ENCODE peak calls at places on chromosomes 1 and 21, in six cellular contexts. K, V, U, C, J and G are unnamed samples.

GRCh38 chr1:155140630-155140953 is 261 bp upstream of the DPM3 start:
- DNase-seq in K (no peak), V (no peak), U (no peak), C (no peak), J (no peak), G (no peak)

GRCh38 chr21:34126269-34126668 is 52.9 kb downstream of the MRPS6 start:
- DNase-seq in K (peak; percentile 53), V (peak; percentile 68), U (no peak), C (peak; percentile 5), J (no peak), G (no peak)

GRCh38 chr1:109347511-109347910 is 40.7 kb upstream of the MYBPHL start:
- DNase-seq in K (no peak), V (no peak), U (no peak), C (no peak), J (no peak), G (no peak)

GRCh38 chr1:202462342-202463076 is 114.0 kb downstream of the PPP1R12B start:
- DNase-seq in K (no peak), V (no peak), U (no peak), C (no peak), J (no peak), G (no peak)

GRCh38 chr1:6936308-6936675 is 151.0 kb downstream of the CAMTA1 start:
- DNase-seq in K (no peak), V (no peak), U (no peak), C (no peak), J (no peak), G (no peak)

GRCh38 chr21:34737115-34737514 is 68.3 kb downstream of the CLIC6 start:
- DNase-seq in K (no peak), V (no peak), U (peak; percentile 54), C (no peak), J (no peak), G (no peak)

GRCh38 chr1:207817778-207818751 is 66.2 kb downstream of the CD46 start:
- DNase-seq in K (no peak), V (no peak), U (no peak), C (no peak), J (peak; percentile 64), G (no peak)

GRCh38 chr1:64578270-64578973 is 108.5 kb downstream of the CACHD1 start:
- DNase-seq in K (no peak), V (no peak), U (no peak), C (no peak), J (no peak), G (no peak)

GRCh38 chr1:11298390-11299224 is 25.6 kb downstream of the UBIAD1 start:
- DNase-seq in K (no peak), V (no peak), U (no peak), C (no peak), J (no peak), G (no peak)

GRCh38 chr1:212959266-212960220 is 9.2 kb downstream of the VASH2 start:
- DNase-seq in K (no peak), V (no peak), U (no peak), C (no peak), J (no peak), G (no peak)

GRCh38 chr1:19864304-19865160 is 17.7 kb upstream of the OTUD3 start:
- DNase-seq in K (no peak), V (no peak), U (no peak), C (no peak), J (no peak), G (no peak)

GRCh38 chr1:236495359-236496120 is 28.2 kb upstream of the LGALS8 start:
- DNase-seq in K (no peak), V (no peak), U (no peak), C (no peak), J (no peak), G (no peak)

GRCh38 chr21:41523175-41523574 is 15.2 kb upstream of the TMPRSS2 start:
- DNase-seq in K (no peak), V (no peak), U (no peak), C (no peak), J (no peak), G (no peak)

GRCh38 chr1:162335126-162335525 is 41.5 kb downstream of the SPATA46 start:
- DNase-seq in K (no peak), V (no peak), U (no peak), C (no peak), J (peak; percentile 22), G (no peak)

GRCh38 chr1:33302325-33302724 is 18.6 kb downstream of the A3GALT2 start:
- DNase-seq in K (peak; percentile 18), V (no peak), U (no peak), C (no peak), J (no peak), G (no peak)

GRCh38 chr1:181015258-181015630 is 7.4 kb downstream of the STX6 start:
- DNase-seq in K (no peak), V (no peak), U (no peak), C (no peak), J (no peak), G (no peak)

GRCh38 chr1:21131200-21131599 is 45.5 kb downstream of the EIF4G3 start:
- DNase-seq in K (no peak), V (no peak), U (no peak), C (no peak), J (no peak), G (no peak)

GRCh38 chr1:32063261-32063681 is 9.5 kb upstream of the TMEM39B start:
- DNase-seq in K (peak; percentile 25), V (peak; percentile 21), U (peak; percentile 63), C (no peak), J (no peak), G (no peak)

GRCh38 chr1:54836594-54836993 is 35.5 kb upstream of the TTC22 start:
- DNase-seq in K (no peak), V (no peak), U (no peak), C (no peak), J (no peak), G (no peak)

GRCh38 chr1:244165701-244166100 is 114.6 kb downstream of the ZBTB18 start:
- DNase-seq in K (no peak), V (peak; percentile 42), U (no peak), C (no peak), J (no peak), G (no peak)

GRCh38 chr1:109251277-109252166 is 2.2 kb downstream of the CELSR2 start:
- DNase-seq in K (no peak), V (no peak), U (no peak), C (no peak), J (no peak), G (no peak)

GRCh38 chr1:47995306-47996050 is 1.7 kb downstream of the TRABD2B start:
- DNase-seq in K (no peak), V (peak; percentile 74), U (peak; percentile 79), C (no peak), J (no peak), G (peak; percentile 80)

GRCh38 chr1:154972517-154973343 is 1.8 kb upstream of the CKS1B start:
- DNase-seq in K (no peak), V (peak; percentile 97), U (peak; percentile 99), C (no peak), J (peak; percentile 52), G (no peak)

DNA sequence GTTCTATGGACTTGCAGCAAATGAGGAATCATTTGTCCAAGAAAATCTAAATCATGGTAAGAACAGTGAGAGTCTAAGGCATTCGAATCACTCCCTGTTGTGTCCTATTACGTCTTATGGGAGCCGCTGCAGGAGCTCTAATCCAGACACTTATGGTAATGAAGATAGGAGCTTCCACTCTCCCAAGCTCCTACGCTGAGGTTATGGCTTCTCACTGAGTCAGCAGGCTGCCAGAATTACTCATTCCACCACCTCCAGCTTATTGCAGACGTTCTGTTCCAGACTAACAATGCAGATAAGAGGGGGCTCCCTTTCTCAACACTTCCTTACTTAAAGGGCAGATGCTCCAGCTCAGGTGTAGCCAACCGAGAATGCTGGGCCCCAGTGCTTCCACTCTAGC is 212.6 kb downstream of the GREM2 start:
- DNase-seq in K (no peak), V (no peak), U (peak; percentile 69), C (peak; percentile 48), J (no peak), G (no peak)
- H3K27ac ChIP-seq in K (no peak overlapping the region), V (no peak overlapping the region), U (no peak overlapping the region), C (no peak overlapping the region), J (no peak overlapping the region), G (no peak overlapping the region)

GRCh38 chr1:160774886-160775719 is 20.9 kb upstream of the LY9 start:
- DNase-seq in K (no peak), V (no peak), U (peak; percentile 66), C (no peak), J (no peak), G (no peak)
- H3K27ac ChIP-seq in K (no peak overlapping the region), V (no peak overlapping the region), U (no peak overlapping the region), C (no peak overlapping the region), J (no peak overlapping the region), G (no peak overlapping the region)

GRCh38 chr1:25795227-25795626 is 4.8 kb upstream of the SELENON start:
- DNase-seq in K (no peak), V (no peak), U (no peak), C (no peak), J (no peak), G (no peak)

GRCh38 chr1:25795955-25796806 is 3.8 kb upstream of the SELENON start:
- DNase-seq in K (no peak), V (no peak), U (peak; percentile 16), C (no peak), J (no peak), G (no peak)

GRCh38 chr1:25798666-25799345 is 1.2 kb upstream of the SELENON start:
- DNase-seq in K (no peak), V (no peak), U (no peak), C (no peak), J (no peak), G (no peak)

GRCh38 chr1:25797939-25798338 is 2.1 kb upstream of the SELENON start:
- DNase-seq in K (no peak), V (no peak), U (peak; percentile 50), C (no peak), J (no peak), G (no peak)

GRCh38 chr1:25796807-25797458 is 3.1 kb upstream of the SELENON start:
- DNase-seq in K (peak; percentile 83), V (peak; percentile 21), U (peak; percentile 84), C (peak; percentile 73), J (peak; percentile 87), G (no peak)
- H3K27ac ChIP-seq in K (peak overlapping the region; percentile 3), V (no peak overlapping the region), U (no peak overlapping the region), C (no peak overlapping the region), J (peak overlapping the region; percentile 66), G (peak overlapping the region; percentile 25)

DNA sequence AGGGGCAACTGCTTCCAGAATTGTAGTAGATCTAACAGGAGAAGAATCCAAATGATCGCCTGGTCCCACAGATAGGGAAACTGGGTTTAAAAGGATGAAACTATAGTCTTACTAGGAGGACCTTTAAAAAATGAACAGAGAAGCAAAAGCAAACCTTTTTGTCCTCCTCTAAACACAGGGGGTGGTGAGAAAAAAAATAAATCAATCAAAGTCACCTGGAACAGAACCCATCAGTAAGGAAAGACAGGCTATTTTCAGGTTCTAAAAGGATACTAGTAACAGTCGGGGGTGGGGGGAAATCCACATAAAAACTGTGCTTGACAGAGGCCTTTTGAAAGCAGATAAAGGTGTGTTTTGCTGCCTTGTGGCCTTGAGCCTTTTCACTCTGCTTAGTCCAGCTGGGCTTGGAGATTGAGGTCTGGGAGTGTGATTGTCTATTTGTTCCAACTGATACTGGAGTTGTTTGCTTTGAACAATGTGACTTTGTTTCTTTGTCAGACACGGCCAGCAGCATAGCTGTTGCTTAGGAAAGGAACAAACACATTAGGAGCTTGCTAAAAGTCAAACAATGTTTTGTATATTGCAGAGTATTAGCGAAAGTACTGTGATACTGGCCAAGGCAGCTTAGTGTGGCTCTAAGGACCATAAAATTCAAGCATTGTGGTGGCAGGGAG is 141.1 kb upstream of the IRF2BP2 start:
- DNase-seq in K (no peak), V (no peak), U (no peak), C (no peak), J (no peak), G (no peak)
- H3K27ac ChIP-seq in K (no peak overlapping the region), V (no peak overlapping the region), U (no peak overlapping the region), C (peak overlapping the region; percentile 99), J (peak overlapping the region; percentile 66), G (no peak overlapping the region)

GRCh38 chr1:170891872-170892271 is 43.5 kb upstream of the MROH9 start:
- DNase-seq in K (no peak), V (no peak), U (peak; percentile 22), C (no peak), J (no peak), G (no peak)
- H3K27ac ChIP-seq in K (no peak overlapping the region), V (no peak overlapping the region), U (no peak overlapping the region), C (no peak overlapping the region), J (no peak overlapping the region), G (no peak overlapping the region)